ENCODE peak calls at places on chromosomes 2 and 18, in nine cellular contexts. C, B, Y, H, R, T, X, Q and P are unnamed samples. For H3K36me3, the result is how much of the 10 kb centered on the place peaks cover.

GRCh38 chr2:232960862-232961261 is 52.2 kb downstream of the NGEF start:
- DNase-seq in X (no peak), T (no peak), R (no peak), Y (peak), H (no peak), Q (no peak), C (peak), B (no peak), P (no peak)

GRCh38 chr18:8480506-8481328 is 128.5 kb upstream of the RAB12 start:
- DNase-seq in X (no peak), Q (peak), Y (peak), H (peak), R (peak), T (peak), C (peak), B (peak), P (peak)

GRCh38 chr2:13607139-13607538 is 890.4 kb downstream of the TRIB2 start:
- DNase-seq in H (no peak), R (no peak), C (no peak), Q (no peak), B (no peak), X (no peak), T (no peak), Y (no peak), P (no peak)

GRCh38 chr2:71250945-71251344 is 24.0 kb upstream of the PAIP2B start:
- DNase-seq in T (no peak), B (no peak), H (no peak), C (no peak), Q (no peak), Y (no peak), X (no peak), R (peak), P (no peak)

GRCh38 chr2:14633031-14633430 is 514 bp downstream of the LRATD1 start:
- DNase-seq in C (peak), R (peak), B (no peak), X (peak), T (no peak), Y (no peak), H (no peak), Q (no peak), P (no peak)

GRCh38 chr2:101349893-101350662 is 37.2 kb downstream of the CREG2 start:
- DNase-seq in Y (peak), T (peak), Q (no peak), R (no peak), X (no peak), B (no peak), C (peak), H (no peak), P (peak)

GRCh38 chr18:70430501-70431173 is 141.8 kb downstream of the SOCS6 start:
- DNase-seq in R (no peak), H (no peak), B (no peak), X (no peak), T (no peak), C (no peak), Y (no peak), Q (no peak), P (no peak)

GRCh38 chr2:131092409-131093065 is 723 bp downstream of the FAM168B start:
- DNase-seq in Q (no peak), R (no peak), H (peak), X (no peak), Y (peak), T (no peak), B (no peak), C (no peak), P (peak)

GRCh38 chr2:61262699-61263098 is 100.7 kb downstream of the C2orf74 start:
- DNase-seq in Y (peak), T (no peak), X (no peak), B (no peak), Q (no peak), C (peak), H (no peak), R (no peak), P (no peak)

GRCh38 chr2:74708296-74708695 is 54.2 kb downstream of the SEMA4F start:
- DNase-seq in X (no peak), T (no peak), B (no peak), Q (no peak), C (no peak), Y (no peak), R (no peak), H (no peak), P (no peak)
- H3K36me3 ChIP-seq in X (under half), T (under half), B (under half), Q (under half), C (under half), Y (under half), R (under half), H (under half), P (under half)

DNA sequence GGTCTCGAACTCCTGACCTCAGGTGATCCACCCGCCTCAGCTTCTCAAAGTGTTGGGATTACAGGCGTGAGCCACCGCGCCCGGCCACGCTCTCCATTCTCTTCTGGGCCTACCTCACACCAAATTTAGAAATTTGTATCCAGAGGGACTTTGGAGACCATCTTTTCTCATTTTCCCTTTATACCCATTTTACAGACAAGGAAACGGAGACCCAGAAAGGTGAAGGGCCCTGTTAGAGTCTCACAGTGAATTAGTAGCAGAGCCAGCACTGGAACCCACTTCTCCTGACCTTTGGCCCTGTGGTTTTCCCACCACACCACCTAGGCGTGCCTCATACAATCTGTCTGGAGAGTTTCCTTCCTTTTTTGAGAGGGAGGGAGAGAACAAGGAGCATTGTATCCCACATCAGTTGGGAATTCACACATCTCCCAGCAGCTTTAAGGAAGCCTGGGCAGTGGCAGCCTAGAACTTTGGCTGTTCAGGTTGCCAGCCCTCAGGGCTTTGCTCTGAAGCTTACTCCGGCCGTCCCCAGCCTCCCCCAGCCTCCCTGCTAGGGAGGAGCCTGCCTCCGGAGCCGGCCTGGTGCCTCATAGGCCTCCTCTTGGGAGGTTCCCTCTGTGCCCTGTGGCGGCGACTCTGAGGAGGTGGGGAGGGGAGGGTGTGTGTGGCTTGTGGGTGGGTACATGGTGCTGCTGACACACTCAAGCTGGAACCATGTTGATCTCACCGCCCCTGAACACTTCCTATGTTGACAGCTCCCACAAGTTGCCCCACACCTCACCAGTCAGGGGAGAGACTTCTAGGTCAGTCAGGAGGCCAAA is 13.8 kb downstream of the FOSL2 start:
- DNase-seq in H (peak), C (peak), X (peak), Y (peak), B (no peak), T (no peak), Q (no peak), R (no peak), P (no peak)
- H3K9ac ChIP-seq in H (peak), C (no peak), X (no peak), Y (peak), B (peak), T (no peak), Q (no peak), R (no peak), P (peak)

DNA sequence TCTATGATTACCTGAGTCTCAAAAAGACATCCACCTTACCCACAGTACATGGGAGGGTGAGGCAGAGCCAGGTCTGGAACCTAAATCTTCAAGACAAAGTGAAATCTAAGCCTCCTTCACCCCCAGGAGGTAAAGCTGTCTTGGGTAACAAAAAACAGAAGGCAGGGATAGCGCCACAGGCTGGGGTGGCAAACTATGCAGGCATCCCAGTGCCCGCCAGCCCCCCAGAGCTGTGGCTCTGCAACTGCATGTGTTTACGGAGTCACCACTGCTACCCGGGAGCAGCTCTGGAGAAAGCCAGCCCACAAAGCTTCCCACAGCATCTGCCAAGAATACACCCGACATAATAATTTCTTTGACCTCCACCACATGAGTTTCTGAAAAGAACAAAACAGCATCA is 309.2 kb upstream of the SKOR2 start:
- DNase-seq in R (peak), X (no peak), C (no peak), Y (no peak), H (no peak), Q (no peak), T (no peak), B (no peak), P (no peak)
- H3K4me3 ChIP-seq in R (no peak), X (no peak), C (no peak), Y (no peak), H (no peak), Q (no peak), T (no peak), B (no peak), P (no peak)

GRCh38 chr18:74517236-74517630 is 17.1 kb upstream of the CNDP1 start:
- DNase-seq in X (no peak), Y (no peak), R (peak), C (no peak), T (no peak), H (no peak), Q (no peak), B (no peak), P (no peak)
- H3K36me3 ChIP-seq in X (half or more), Y (under half), R (half or more), C (under half), T (under half), H (under half), Q (under half), B (half or more), P (half or more)

GRCh38 chr2:213151437-213152064 is at the start of gene IKZF2:
- DNase-seq in C (peak), B (peak), Y (peak), R (peak), H (peak), T (peak), Q (peak), X (peak), P (peak)
- H3K9ac ChIP-seq in C (peak), B (peak), Y (peak), R (peak), H (peak), T (peak), Q (peak), X (peak), P (peak)

GRCh38 chr2:24008672-24009366 is 1.1 kb upstream of the MFSD2B start:
- DNase-seq in H (no peak), B (no peak), Y (no peak), R (no peak), Q (no peak), C (no peak), X (no peak), T (peak), P (no peak)
- H3K4me3 ChIP-seq in H (no peak), B (no peak), Y (no peak), R (no peak), Q (no peak), C (no peak), X (no peak), T (no peak), P (no peak)

GRCh38 chr18:49001587-49001986 is 50.8 kb upstream of the SMAD7 start:
- DNase-seq in R (no peak), C (no peak), Q (no peak), T (no peak), B (no peak), X (peak), Y (no peak), H (no peak), P (no peak)

GRCh38 chr18:49002045-49002444 is 51.3 kb upstream of the SMAD7 start:
- DNase-seq in R (no peak), Q (no peak), T (no peak), H (no peak), B (no peak), Y (no peak), C (no peak), X (peak), P (no peak)

GRCh38 chr18:49002881-49003280 is 52.1 kb upstream of the SMAD7 start:
- DNase-seq in T (no peak), X (peak), Y (no peak), B (no peak), Q (no peak), R (no peak), C (no peak), H (no peak), P (no peak)

GRCh38 chr18:48999569-48999968 is 48.8 kb upstream of the SMAD7 start:
- DNase-seq in X (peak), Y (no peak), T (no peak), C (no peak), H (no peak), B (no peak), Q (no peak), R (no peak), P (no peak)

DNA sequence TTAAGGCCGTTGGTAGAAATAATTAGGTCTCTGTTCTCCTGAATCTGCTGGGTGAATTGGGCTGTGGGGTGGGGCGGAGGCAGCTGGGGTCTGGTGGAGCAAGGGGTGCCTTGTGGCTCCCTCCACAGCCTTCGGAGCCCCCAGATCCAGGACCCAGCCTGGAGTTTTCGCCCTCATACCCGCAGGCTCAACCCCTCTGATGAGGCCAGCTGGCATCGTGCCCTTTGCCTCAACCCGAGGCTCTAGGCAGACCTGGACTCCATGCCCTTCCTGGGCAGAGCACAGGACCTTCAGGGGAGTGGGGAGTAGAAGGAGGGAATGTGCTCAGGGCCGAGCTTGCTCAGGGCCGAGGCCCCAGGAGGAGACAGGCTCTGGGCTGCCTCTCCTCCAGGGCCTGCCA is 50.3 kb upstream of the SMAD7 start:
- DNase-seq in C (no peak), X (peak), B (no peak), Y (no peak), H (no peak), R (no peak), Q (no peak), T (no peak), P (no peak)
- H3K36me3 ChIP-seq in C (under half), X (under half), B (under half), Y (under half), H (under half), R (under half), Q (under half), T (under half), P (under half)